ENCODE peak calls at places on chromosomes 2 and 18, in ten cellular contexts. One of them, this sample, is unnamed.

GRCh38 chr18:27235218-27235870 is 50.2 kb upstream of the CHST9 start:
- DNase-seq in activated effector memory CD4-positive, alpha-beta T cell treated with Interleukin-2 at 50 U/mL for 16 hours: no peak
- DNase-seq in RWPE1: no peak
- DNase-seq in caudate nucleus: no peak
- DNase-seq in SK-MEL-5: no peak
- DNase-seq in esophagus squamous epithelium: no peak
- DNase-seq in HCEC 1CT: no peak
- DNase-seq in NCI-H82: no peak
- DNase-seq in foreskin keratinocyte: no peak
- DNase-seq in AG04450: no peak
- DNase-seq in this sample: no peak

GRCh38 chr18:26159353-26159752 is 25.7 kb downstream of the PSMA8 start:
- DNase-seq in activated effector memory CD4-positive, alpha-beta T cell treated with Interleukin-2 at 50 U/mL for 16 hours: no peak
- DNase-seq in RWPE1: peak; percentile 7
- DNase-seq in caudate nucleus: no peak
- DNase-seq in SK-MEL-5: peak; percentile 33
- DNase-seq in esophagus squamous epithelium: no peak
- DNase-seq in HCEC 1CT: peak; percentile 1
- DNase-seq in NCI-H82: no peak
- DNase-seq in foreskin keratinocyte: no peak
- DNase-seq in AG04450: no peak
- DNase-seq in this sample: no peak

GRCh38 chr2:27118525-27119329 is at the start of gene CGREF1:
- DNase-seq in activated effector memory CD4-positive, alpha-beta T cell treated with Interleukin-2 at 50 U/mL for 16 hours: no peak
- DNase-seq in RWPE1: peak; percentile 25
- DNase-seq in caudate nucleus: no peak
- DNase-seq in SK-MEL-5: no peak
- DNase-seq in esophagus squamous epithelium: no peak
- DNase-seq in HCEC 1CT: no peak
- DNase-seq in NCI-H82: peak; percentile 63
- DNase-seq in foreskin keratinocyte: no peak
- DNase-seq in AG04450: no peak
- DNase-seq in this sample: peak; percentile 23

GRCh38 chr18:23257686-23258565 is 122.6 kb downstream of the CABLES1 start:
- DNase-seq in activated effector memory CD4-positive, alpha-beta T cell treated with Interleukin-2 at 50 U/mL for 16 hours: no peak
- DNase-seq in RWPE1: no peak
- DNase-seq in caudate nucleus: no peak
- DNase-seq in SK-MEL-5: no peak
- DNase-seq in esophagus squamous epithelium: no peak
- DNase-seq in HCEC 1CT: peak; percentile 21
- DNase-seq in NCI-H82: no peak
- DNase-seq in foreskin keratinocyte: no peak
- DNase-seq in AG04450: no peak
- DNase-seq in this sample: no peak

GRCh38 chr18:71729611-71730010 is 814.5 kb downstream of the CBLN2 start:
- DNase-seq in activated effector memory CD4-positive, alpha-beta T cell treated with Interleukin-2 at 50 U/mL for 16 hours: no peak
- DNase-seq in RWPE1: no peak
- DNase-seq in caudate nucleus: no peak
- DNase-seq in SK-MEL-5: no peak
- DNase-seq in esophagus squamous epithelium: no peak
- DNase-seq in HCEC 1CT: no peak
- DNase-seq in NCI-H82: no peak
- DNase-seq in foreskin keratinocyte: no peak
- DNase-seq in AG04450: no peak
- DNase-seq in this sample: no peak

GRCh38 chr2:62219407-62220159 is 23.7 kb downstream of the B3GNT2 start:
- DNase-seq in activated effector memory CD4-positive, alpha-beta T cell treated with Interleukin-2 at 50 U/mL for 16 hours: no peak
- DNase-seq in RWPE1: no peak
- DNase-seq in caudate nucleus: no peak
- DNase-seq in SK-MEL-5: no peak
- DNase-seq in esophagus squamous epithelium: no peak
- DNase-seq in HCEC 1CT: no peak
- DNase-seq in NCI-H82: no peak
- DNase-seq in foreskin keratinocyte: no peak
- DNase-seq in AG04450: no peak
- DNase-seq in this sample: no peak

GRCh38 chr18:70124139-70124538 is 81.3 kb downstream of the RTTN start:
- DNase-seq in activated effector memory CD4-positive, alpha-beta T cell treated with Interleukin-2 at 50 U/mL for 16 hours: no peak
- DNase-seq in RWPE1: no peak
- DNase-seq in caudate nucleus: no peak
- DNase-seq in SK-MEL-5: no peak
- DNase-seq in esophagus squamous epithelium: no peak
- DNase-seq in HCEC 1CT: no peak
- DNase-seq in NCI-H82: no peak
- DNase-seq in foreskin keratinocyte: no peak
- DNase-seq in AG04450: no peak
- DNase-seq in this sample: no peak

GRCh38 chr2:45578056-45578843 is 32.8 kb downstream of the SRBD1 start:
- DNase-seq in activated effector memory CD4-positive, alpha-beta T cell treated with Interleukin-2 at 50 U/mL for 16 hours: no peak
- DNase-seq in RWPE1: no peak
- DNase-seq in caudate nucleus: no peak
- DNase-seq in SK-MEL-5: peak; percentile 80
- DNase-seq in esophagus squamous epithelium: no peak
- DNase-seq in HCEC 1CT: peak; percentile 42
- DNase-seq in NCI-H82: peak; percentile 42
- DNase-seq in foreskin keratinocyte: no peak
- DNase-seq in AG04450: no peak
- DNase-seq in this sample: peak; percentile 81

GRCh38 chr18:7158201-7158600 is 40.6 kb upstream of the LAMA1 start:
- DNase-seq in activated effector memory CD4-positive, alpha-beta T cell treated with Interleukin-2 at 50 U/mL for 16 hours: no peak
- DNase-seq in RWPE1: no peak
- DNase-seq in caudate nucleus: no peak
- DNase-seq in SK-MEL-5: no peak
- DNase-seq in esophagus squamous epithelium: no peak
- DNase-seq in HCEC 1CT: peak; percentile 63
- DNase-seq in NCI-H82: no peak
- DNase-seq in foreskin keratinocyte: no peak
- DNase-seq in AG04450: peak; percentile 20
- DNase-seq in this sample: peak; percentile 74

GRCh38 chr18:32906506-32907214 is 133.8 kb upstream of the KLHL14 start:
- DNase-seq in activated effector memory CD4-positive, alpha-beta T cell treated with Interleukin-2 at 50 U/mL for 16 hours: no peak
- DNase-seq in RWPE1: peak; percentile 38
- DNase-seq in caudate nucleus: no peak
- DNase-seq in SK-MEL-5: peak; percentile 20
- DNase-seq in esophagus squamous epithelium: no peak
- DNase-seq in HCEC 1CT: no peak
- DNase-seq in NCI-H82: no peak
- DNase-seq in foreskin keratinocyte: peak; percentile 69
- DNase-seq in AG04450: no peak
- DNase-seq in this sample: peak; percentile 2

GRCh38 chr18:34787931-34788532 is 77.9 kb downstream of the DTNA start:
- DNase-seq in activated effector memory CD4-positive, alpha-beta T cell treated with Interleukin-2 at 50 U/mL for 16 hours: no peak
- DNase-seq in RWPE1: peak; percentile 14
- DNase-seq in caudate nucleus: no peak
- DNase-seq in SK-MEL-5: peak; percentile 71
- DNase-seq in esophagus squamous epithelium: no peak
- DNase-seq in HCEC 1CT: peak; percentile 53
- DNase-seq in NCI-H82: peak; percentile 79
- DNase-seq in foreskin keratinocyte: no peak
- DNase-seq in AG04450: no peak
- DNase-seq in this sample: peak; percentile 70

GRCh38 chr2:135820003-135820618 is 16.9 kb downstream of the LCT start:
- DNase-seq in activated effector memory CD4-positive, alpha-beta T cell treated with Interleukin-2 at 50 U/mL for 16 hours: peak; percentile 36
- DNase-seq in RWPE1: no peak
- DNase-seq in caudate nucleus: no peak
- DNase-seq in SK-MEL-5: no peak
- DNase-seq in esophagus squamous epithelium: no peak
- DNase-seq in HCEC 1CT: no peak
- DNase-seq in NCI-H82: no peak
- DNase-seq in foreskin keratinocyte: no peak
- DNase-seq in AG04450: peak; percentile 20
- DNase-seq in this sample: no peak

GRCh38 chr2:229553091-229553490 is 161.3 kb downstream of the DNER start:
- DNase-seq in activated effector memory CD4-positive, alpha-beta T cell treated with Interleukin-2 at 50 U/mL for 16 hours: no peak
- DNase-seq in RWPE1: no peak
- DNase-seq in caudate nucleus: no peak
- DNase-seq in SK-MEL-5: no peak
- DNase-seq in esophagus squamous epithelium: no peak
- DNase-seq in HCEC 1CT: peak; percentile 18
- DNase-seq in NCI-H82: no peak
- DNase-seq in foreskin keratinocyte: no peak
- DNase-seq in AG04450: no peak
- DNase-seq in this sample: no peak

GRCh38 chr2:54899576-54900200 is 150.6 kb downstream of the RTN4 start:
- DNase-seq in activated effector memory CD4-positive, alpha-beta T cell treated with Interleukin-2 at 50 U/mL for 16 hours: no peak
- DNase-seq in RWPE1: peak; percentile 26
- DNase-seq in caudate nucleus: no peak
- DNase-seq in SK-MEL-5: peak; percentile 74
- DNase-seq in esophagus squamous epithelium: no peak
- DNase-seq in HCEC 1CT: peak; percentile 68
- DNase-seq in NCI-H82: peak; percentile 63
- DNase-seq in foreskin keratinocyte: no peak
- DNase-seq in AG04450: peak; percentile 18
- DNase-seq in this sample: peak; percentile 30